ENCODE peak calls at places on chromosomes 11 and 22, in nine cellular contexts. One of them, this sample, is unnamed.

GRCh38 chr11:31340903-31341572 is 28.5 kb downstream of the DCDC1 start:
- DNase-seq in right cardiac atrium: no peak
- DNase-seq in A549: peak
- DNase-seq in K562: peak
- DNase-seq in GM23248: peak
- DNase-seq in brain microvascular endothelial cell: peak
- DNase-seq in left ventricle myocardium inferior: no peak
- DNase-seq in colonic mucosa: peak
- DNase-seq in PC-3: peak
- DNase-seq in this sample: no peak

GRCh38 chr22:27510024-27510423 is 291.5 kb downstream of the MN1 start:
- DNase-seq in right cardiac atrium: no peak
- DNase-seq in A549: no peak
- DNase-seq in K562: no peak
- DNase-seq in GM23248: no peak
- DNase-seq in brain microvascular endothelial cell: no peak
- DNase-seq in left ventricle myocardium inferior: no peak
- DNase-seq in colonic mucosa: no peak
- DNase-seq in PC-3: no peak
- DNase-seq in this sample: no peak

GRCh38 chr22:42324991-42325710 is 54.7 kb upstream of the TCF20 start:
- DNase-seq in right cardiac atrium: no peak
- DNase-seq in A549: no peak
- DNase-seq in K562: no peak
- DNase-seq in GM23248: no peak
- DNase-seq in brain microvascular endothelial cell: no peak
- DNase-seq in left ventricle myocardium inferior: no peak
- DNase-seq in colonic mucosa: peak
- DNase-seq in PC-3: no peak
- DNase-seq in this sample: no peak

GRCh38 chr11:134516529-134516928 is 104.5 kb upstream of the B3GAT1 start:
- DNase-seq in right cardiac atrium: no peak
- DNase-seq in A549: no peak
- DNase-seq in K562: no peak
- DNase-seq in GM23248: no peak
- DNase-seq in brain microvascular endothelial cell: no peak
- DNase-seq in left ventricle myocardium inferior: peak
- DNase-seq in colonic mucosa: no peak
- DNase-seq in PC-3: no peak
- DNase-seq in this sample: no peak

GRCh38 chr11:35088676-35089075 is 50.3 kb upstream of the CD44 start:
- DNase-seq in right cardiac atrium: no peak
- DNase-seq in A549: no peak
- DNase-seq in K562: no peak
- DNase-seq in GM23248: peak
- DNase-seq in brain microvascular endothelial cell: no peak
- DNase-seq in left ventricle myocardium inferior: no peak
- DNase-seq in colonic mucosa: no peak
- DNase-seq in PC-3: peak
- DNase-seq in this sample: peak

GRCh38 chr11:120551191-120551590 is 39.6 kb downstream of the GRIK4 start:
- DNase-seq in right cardiac atrium: no peak
- DNase-seq in A549: no peak
- DNase-seq in K562: no peak
- DNase-seq in GM23248: no peak
- DNase-seq in brain microvascular endothelial cell: no peak
- DNase-seq in left ventricle myocardium inferior: no peak
- DNase-seq in colonic mucosa: no peak
- DNase-seq in PC-3: no peak
- DNase-seq in this sample: no peak

GRCh38 chr11:2761131-2762030 is 61.6 kb upstream of the KCNQ1OT1 start:
- DNase-seq in right cardiac atrium: peak
- DNase-seq in A549: no peak
- DNase-seq in K562: no peak
- DNase-seq in GM23248: no peak
- DNase-seq in brain microvascular endothelial cell: no peak
- DNase-seq in left ventricle myocardium inferior: no peak
- DNase-seq in colonic mucosa: peak
- DNase-seq in PC-3: no peak
- DNase-seq in this sample: no peak

GRCh38 chr11:75715688-75716087 is 1.9 kb upstream of the MOGAT2 start:
- DNase-seq in right cardiac atrium: no peak
- DNase-seq in A549: no peak
- DNase-seq in K562: no peak
- DNase-seq in GM23248: no peak
- DNase-seq in brain microvascular endothelial cell: no peak
- DNase-seq in left ventricle myocardium inferior: no peak
- DNase-seq in colonic mucosa: peak
- DNase-seq in PC-3: no peak
- DNase-seq in this sample: no peak

GRCh38 chr22:36853407-36854099 is 7.3 kb upstream of the NCF4 start:
- DNase-seq in right cardiac atrium: peak
- DNase-seq in A549: peak
- DNase-seq in K562: peak
- DNase-seq in GM23248: peak
- DNase-seq in brain microvascular endothelial cell: peak
- DNase-seq in left ventricle myocardium inferior: peak
- DNase-seq in colonic mucosa: peak
- DNase-seq in PC-3: peak
- DNase-seq in this sample: no peak

GRCh38 chr11:57527056-57527631 is 3.4 kb downstream of the TIMM10 start:
- DNase-seq in right cardiac atrium: peak
- DNase-seq in A549: peak
- DNase-seq in K562: peak
- DNase-seq in GM23248: peak
- DNase-seq in brain microvascular endothelial cell: peak
- DNase-seq in left ventricle myocardium inferior: peak
- DNase-seq in colonic mucosa: peak
- DNase-seq in PC-3: peak
- DNase-seq in this sample: no peak

GRCh38 chr11:2382927-2383822 is 6.1 kb downstream of the CD81 start:
- DNase-seq in right cardiac atrium: peak
- DNase-seq in A549: no peak
- DNase-seq in K562: no peak
- DNase-seq in GM23248: peak
- DNase-seq in brain microvascular endothelial cell: no peak
- DNase-seq in left ventricle myocardium inferior: peak
- DNase-seq in colonic mucosa: no peak
- DNase-seq in PC-3: no peak
- DNase-seq in this sample: no peak

GRCh38 chr22:43230983-43231723 is 44.2 kb upstream of the TTLL12 start:
- DNase-seq in right cardiac atrium: peak
- DNase-seq in A549: peak
- DNase-seq in K562: peak
- DNase-seq in GM23248: peak
- DNase-seq in brain microvascular endothelial cell: peak
- DNase-seq in left ventricle myocardium inferior: peak
- DNase-seq in colonic mucosa: peak
- DNase-seq in PC-3: peak
- DNase-seq in this sample: no peak

GRCh38 chr22:42990131-42990838 is 24.7 kb downstream of the PACSIN2 start:
- DNase-seq in right cardiac atrium: no peak
- DNase-seq in A549: peak
- DNase-seq in K562: no peak
- DNase-seq in GM23248: peak
- DNase-seq in brain microvascular endothelial cell: peak
- DNase-seq in left ventricle myocardium inferior: no peak
- DNase-seq in colonic mucosa: no peak
- DNase-seq in PC-3: peak
- DNase-seq in this sample: peak

GRCh38 chr11:76806131-76806530 is 23.0 kb downstream of the TSKU start:
- DNase-seq in right cardiac atrium: no peak
- DNase-seq in A549: no peak
- DNase-seq in K562: no peak
- DNase-seq in GM23248: no peak
- DNase-seq in brain microvascular endothelial cell: no peak
- DNase-seq in left ventricle myocardium inferior: no peak
- DNase-seq in colonic mucosa: peak
- DNase-seq in PC-3: no peak
- DNase-seq in this sample: no peak
- H3K27ac ChIP-seq in right cardiac atrium: peak
- H3K27ac ChIP-seq in A549: peak
- H3K27ac ChIP-seq in K562: no peak
- H3K27ac ChIP-seq in GM23248: no peak
- H3K27ac ChIP-seq in brain microvascular endothelial cell: no peak
- H3K27ac ChIP-seq in left ventricle myocardium inferior: no peak
- H3K27ac ChIP-seq in colonic mucosa: no peak
- H3K27ac ChIP-seq in PC-3: no peak
- H3K27ac ChIP-seq in this sample: no peak

GRCh38 chr11:102580185-102580951 is 44.8 kb downstream of the MMP20 start:
- DNase-seq in right cardiac atrium: no peak
- DNase-seq in A549: no peak
- DNase-seq in K562: no peak
- DNase-seq in GM23248: peak
- DNase-seq in brain microvascular endothelial cell: no peak
- DNase-seq in left ventricle myocardium inferior: no peak
- DNase-seq in colonic mucosa: no peak
- DNase-seq in PC-3: peak
- DNase-seq in this sample: no peak
- H3K27ac ChIP-seq in right cardiac atrium: no peak
- H3K27ac ChIP-seq in A549: no peak
- H3K27ac ChIP-seq in K562: no peak
- H3K27ac ChIP-seq in GM23248: no peak
- H3K27ac ChIP-seq in brain microvascular endothelial cell: no peak
- H3K27ac ChIP-seq in left ventricle myocardium inferior: no peak
- H3K27ac ChIP-seq in colonic mucosa: no peak
- H3K27ac ChIP-seq in PC-3: peak
- H3K27ac ChIP-seq in this sample: no peak

GRCh38 chr11:64723117-64723906 is at the start of gene NRXN2:
- DNase-seq in right cardiac atrium: peak
- DNase-seq in A549: peak
- DNase-seq in K562: peak
- DNase-seq in GM23248: peak
- DNase-seq in brain microvascular endothelial cell: peak
- DNase-seq in left ventricle myocardium inferior: peak
- DNase-seq in colonic mucosa: peak
- DNase-seq in PC-3: peak
- DNase-seq in this sample: no peak

GRCh38 chr11:64725601-64726139 is 2.7 kb upstream of the NRXN2 start:
- DNase-seq in right cardiac atrium: peak
- DNase-seq in A549: no peak
- DNase-seq in K562: no peak
- DNase-seq in GM23248: no peak
- DNase-seq in brain microvascular endothelial cell: no peak
- DNase-seq in left ventricle myocardium inferior: no peak
- DNase-seq in colonic mucosa: no peak
- DNase-seq in PC-3: no peak
- DNase-seq in this sample: no peak

GRCh38 chr11:64724863-64725535 is 2.0 kb upstream of the NRXN2 start:
- DNase-seq in right cardiac atrium: no peak
- DNase-seq in A549: no peak
- DNase-seq in K562: no peak
- DNase-seq in GM23248: no peak
- DNase-seq in brain microvascular endothelial cell: no peak
- DNase-seq in left ventricle myocardium inferior: no peak
- DNase-seq in colonic mucosa: no peak
- DNase-seq in PC-3: no peak
- DNase-seq in this sample: no peak

GRCh38 chr11:64722141-64723050 is 601 bp downstream of the NRXN2 start:
- DNase-seq in right cardiac atrium: no peak
- DNase-seq in A549: no peak
- DNase-seq in K562: no peak
- DNase-seq in GM23248: no peak
- DNase-seq in brain microvascular endothelial cell: no peak
- DNase-seq in left ventricle myocardium inferior: no peak
- DNase-seq in colonic mucosa: no peak
- DNase-seq in PC-3: no peak
- DNase-seq in this sample: no peak

DNA sequence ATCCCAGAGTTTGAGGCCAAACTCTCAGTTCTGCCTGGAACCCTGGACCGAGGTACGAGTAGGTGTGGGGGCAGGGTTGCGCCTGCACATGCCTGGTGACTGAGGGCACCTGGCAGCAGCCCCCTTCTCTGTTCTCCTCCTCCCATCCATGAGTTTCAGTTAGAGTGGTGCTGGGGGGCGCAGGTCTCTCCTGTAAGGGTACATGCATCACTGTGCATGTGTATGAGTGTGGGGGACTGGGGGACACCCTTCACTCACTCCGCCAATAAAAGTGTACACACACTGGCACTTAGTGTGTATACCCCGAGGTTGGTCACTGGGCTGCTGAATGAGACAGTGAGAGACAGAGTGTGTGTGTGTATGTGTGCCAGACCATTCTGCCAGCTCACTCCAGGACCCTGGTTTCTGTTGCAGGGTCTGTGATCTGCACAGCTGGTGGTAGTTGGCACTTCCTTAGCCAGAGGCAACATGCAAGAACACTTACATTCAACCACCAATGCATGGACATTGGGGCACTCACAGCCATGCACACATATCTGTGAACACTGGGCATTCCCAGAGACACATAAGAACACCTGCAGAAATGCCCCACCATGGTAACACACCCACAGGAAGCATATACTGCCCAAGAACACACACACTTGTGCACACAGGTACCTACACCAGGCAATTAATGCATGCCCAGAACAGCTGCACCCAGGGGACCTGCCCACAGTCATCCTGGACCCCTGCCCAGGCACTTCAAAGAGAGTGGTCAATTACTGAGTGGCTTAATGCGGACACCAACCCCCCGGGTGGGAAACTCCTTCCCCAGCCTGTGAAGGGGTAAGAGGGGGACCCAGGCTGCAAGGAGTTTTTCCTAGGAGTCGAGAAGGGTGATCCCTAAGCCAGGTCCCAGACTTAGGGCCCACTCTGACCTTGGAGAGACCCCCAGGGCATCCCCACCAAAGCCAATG is 1.2 kb upstream of the NRXN2 start:
- DNase-seq in right cardiac atrium: no peak
- DNase-seq in A549: no peak
- DNase-seq in K562: no peak
- DNase-seq in GM23248: no peak
- DNase-seq in brain microvascular endothelial cell: no peak
- DNase-seq in left ventricle myocardium inferior: no peak
- DNase-seq in colonic mucosa: no peak
- DNase-seq in PC-3: no peak
- DNase-seq in this sample: no peak
- H3K27ac ChIP-seq in right cardiac atrium: no peak
- H3K27ac ChIP-seq in A549: no peak
- H3K27ac ChIP-seq in K562: no peak
- H3K27ac ChIP-seq in GM23248: no peak
- H3K27ac ChIP-seq in brain microvascular endothelial cell: no peak
- H3K27ac ChIP-seq in left ventricle myocardium inferior: no peak
- H3K27ac ChIP-seq in colonic mucosa: no peak
- H3K27ac ChIP-seq in PC-3: no peak
- H3K27ac ChIP-seq in this sample: no peak

GRCh38 chr11:125071831-125072209 is 8.7 kb downstream of the SLC37A2 start:
- DNase-seq in right cardiac atrium: no peak
- DNase-seq in A549: no peak
- DNase-seq in K562: no peak
- DNase-seq in GM23248: no peak
- DNase-seq in brain microvascular endothelial cell: no peak
- DNase-seq in left ventricle myocardium inferior: no peak
- DNase-seq in colonic mucosa: no peak
- DNase-seq in PC-3: no peak
- DNase-seq in this sample: no peak
- H3K27ac ChIP-seq in right cardiac atrium: no peak
- H3K27ac ChIP-seq in A549: no peak
- H3K27ac ChIP-seq in K562: no peak
- H3K27ac ChIP-seq in GM23248: no peak
- H3K27ac ChIP-seq in brain microvascular endothelial cell: no peak
- H3K27ac ChIP-seq in left ventricle myocardium inferior: peak
- H3K27ac ChIP-seq in colonic mucosa: peak
- H3K27ac ChIP-seq in PC-3: peak
- H3K27ac ChIP-seq in this sample: no peak

This sample was measured in epithelial cell of prostate.